ENCODE peak calls at places on chromosomes 13 and 19, in eight cellular contexts. O is GM12865, B is WTC11, A is tibial artery, N is neural crest cell, M is uterus, K is endodermal cell, P is foreskin fibroblast. S is an unnamed sample.

GRCh38 chr13:75326173-75327131 is 155.5 kb downstream of the TBC1D4 start:
- DNase-seq in O (peak), B (no peak), A (no peak), N (no peak), M (no peak), K (peak), P (no peak), S (no peak)

GRCh38 chr19:7575426-7576040 is 20.1 kb upstream of the CAMSAP3 start:
- DNase-seq in O (peak), B (no peak), A (no peak), N (no peak), M (no peak), K (no peak), P (peak), S (no peak)

GRCh38 chr19:57249329-57249728 is 8.9 kb downstream of the ZNF805 start:
- DNase-seq in O (no peak), B (no peak), A (no peak), N (no peak), M (no peak), K (no peak), P (no peak), S (no peak)

GRCh38 chr19:45996933-45997332 is 1.7 kb downstream of the CCDC61 start:
- DNase-seq in O (no peak), B (no peak), A (no peak), N (no peak), M (no peak), K (no peak), P (no peak), S (no peak)

GRCh38 chr13:113441661-113442060 is 11.6 kb downstream of the ADPRHL1 start:
- DNase-seq in O (no peak), B (no peak), A (no peak), N (no peak), M (no peak), K (no peak), P (no peak), S (no peak)

GRCh38 chr13:102651392-102651791 is 43.5 kb downstream of the METTL21C start:
- DNase-seq in O (no peak), B (no peak), A (no peak), N (no peak), M (no peak), K (no peak), P (peak), S (no peak)

GRCh38 chr19:13366529-13367143 is 139.6 kb downstream of the CACNA1A start:
- DNase-seq in O (peak), B (peak), A (no peak), N (peak), M (no peak), K (peak), P (peak), S (no peak)

GRCh38 chr13:93466502-93467036 is 240.0 kb downstream of the GPC6 start:
- DNase-seq in O (no peak), B (no peak), A (no peak), N (no peak), M (no peak), K (no peak), P (peak), S (no peak)

GRCh38 chr19:10577951-10578350 is 9.2 kb downstream of the AP1M2 start:
- DNase-seq in O (no peak), B (no peak), A (no peak), N (no peak), M (no peak), K (no peak), P (no peak), S (no peak)

DNA sequence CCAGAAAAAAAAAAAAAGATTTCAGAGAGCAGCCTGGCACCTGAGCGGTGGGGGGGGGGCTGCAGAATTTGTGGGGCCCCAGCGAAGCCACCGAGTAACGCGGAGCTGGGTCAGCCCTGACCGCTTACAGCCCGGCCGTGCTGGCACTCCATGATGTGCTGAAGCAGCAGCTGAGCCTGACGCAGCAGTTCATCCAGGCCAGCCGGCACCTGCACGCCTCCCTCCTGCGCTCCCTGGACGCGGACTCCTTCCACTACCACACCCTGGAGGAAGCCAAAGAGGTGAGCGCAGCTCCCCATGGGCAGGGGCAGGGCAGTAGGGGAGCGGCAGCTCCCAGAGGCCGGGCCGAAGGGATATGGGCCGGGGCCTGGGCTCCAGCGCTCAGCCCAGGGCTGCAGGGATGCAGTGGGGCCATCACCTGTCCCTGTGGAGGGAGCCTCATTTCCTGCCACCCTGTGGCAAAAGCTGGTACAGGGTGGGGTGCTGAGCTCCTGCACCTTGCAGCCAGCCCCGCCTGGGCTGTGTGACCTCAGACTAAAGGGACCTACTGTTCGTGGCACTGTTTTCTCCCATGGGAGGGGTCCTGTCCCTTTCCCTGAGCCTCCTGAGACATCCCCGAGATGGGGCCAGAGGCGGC is 18.3 kb downstream of the C19orf44 start:
- DNase-seq in O (no peak), B (peak), A (no peak), N (no peak), M (no peak), K (peak), P (no peak), S (no peak)
- TF ChIP-seq CTCF in O (no peak), B (no peak), A (no peak), N (no peak), M (no peak), K (peak), P (no peak), S (no peak)

DNA sequence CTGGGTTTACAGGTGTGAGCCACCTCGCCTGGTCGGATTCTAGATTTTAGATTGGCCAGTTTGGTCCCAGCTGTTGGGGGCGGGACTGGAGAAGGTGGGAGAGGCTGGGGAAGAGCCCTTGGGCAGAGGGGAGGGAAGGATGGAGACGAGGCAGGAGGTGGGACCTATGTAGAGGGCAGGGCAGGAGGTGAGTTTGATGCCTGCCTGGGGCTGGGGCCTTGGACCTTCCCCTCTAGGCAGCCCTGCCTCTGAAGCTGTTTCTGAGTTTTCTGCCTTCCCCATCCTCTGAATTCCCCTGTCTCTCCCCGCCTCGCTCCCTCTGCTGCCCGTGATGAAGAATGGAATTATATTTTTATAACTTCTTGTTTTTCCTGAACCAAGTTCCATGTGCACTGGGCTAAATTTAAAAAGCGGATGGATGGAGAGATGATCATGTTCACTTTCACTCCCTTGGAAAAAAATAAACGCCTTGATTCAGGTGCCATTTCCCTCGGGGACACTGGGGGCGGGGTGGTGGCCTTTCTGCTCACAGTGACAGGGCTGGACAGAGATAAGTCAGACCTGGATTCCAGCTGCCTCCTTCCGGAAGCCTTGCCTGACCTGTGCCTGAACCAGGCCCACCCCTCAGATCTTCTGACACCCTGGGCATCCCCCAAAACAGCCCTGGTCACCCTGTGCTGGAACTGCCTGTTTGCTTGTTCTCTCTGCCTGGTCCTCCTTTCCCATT is 16.5 kb upstream of the TNFAIP8L1 start:
- DNase-seq in O (no peak), B (peak), A (no peak), N (no peak), M (no peak), K (peak), P (no peak), S (no peak)
- TF ChIP-seq CTCF in O (no peak), B (no peak), A (no peak), N (no peak), M (no peak), K (peak), P (no peak), S (no peak)

GRCh38 chr19:34359954-34360315 is 5.1 kb upstream of the GPI start:
- DNase-seq in O (no peak), B (no peak), A (no peak), N (no peak), M (no peak), K (no peak), P (no peak), S (no peak)

GRCh38 chr19:34360354-34360909 is 4.6 kb upstream of the GPI start:
- DNase-seq in O (no peak), B (no peak), A (no peak), N (no peak), M (no peak), K (no peak), P (no peak), S (no peak)

GRCh38 chr19:34357431-34357830 is 7.6 kb upstream of the GPI start:
- DNase-seq in O (no peak), B (no peak), A (no peak), N (no peak), M (no peak), K (no peak), P (no peak), S (no peak)

GRCh38 chr19:34356875-34357274 is 8.1 kb upstream of the GPI start:
- DNase-seq in O (no peak), B (no peak), A (no peak), N (no peak), M (no peak), K (no peak), P (no peak), S (no peak)

GRCh38 chr19:34359140-34359953 is 5.6 kb upstream of the GPI start:
- DNase-seq in O (peak), B (peak), A (peak), N (peak), M (peak), K (peak), P (peak), S (peak)
- TF ChIP-seq CTCF in O (peak), B (no peak), A (peak), N (peak), M (peak), K (peak), P (peak), S (no peak)

DNA sequence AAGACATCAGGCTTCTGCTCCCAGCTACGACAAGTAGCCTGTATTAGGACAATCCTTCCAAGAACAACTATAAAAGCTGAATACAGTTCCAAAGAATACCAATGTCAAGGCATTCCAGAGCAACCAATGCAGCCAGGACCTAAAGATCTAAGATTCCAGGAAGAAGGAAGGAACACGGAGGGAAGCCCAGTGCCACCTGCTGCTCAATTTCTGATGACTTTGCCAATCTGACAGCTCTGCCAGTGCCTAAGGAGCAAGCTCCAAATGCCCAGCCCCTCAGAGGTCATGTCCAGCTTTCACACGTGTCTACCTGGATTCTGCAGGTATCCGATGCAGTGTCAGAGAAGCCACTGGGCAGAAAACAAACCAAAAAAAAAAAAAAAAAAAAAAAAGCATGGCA is 164.4 kb downstream of the IRS2 start:
- DNase-seq in O (no peak), B (no peak), A (no peak), N (no peak), M (no peak), K (no peak), P (no peak), S (no peak)
- TF ChIP-seq CTCF in O (no peak), B (no peak), A (no peak), N (no peak), M (no peak), K (no peak), P (no peak), S (no peak)

GRCh38 chr13:26253262-26253786 is 605 bp upstream of the CDK8 start:
- DNase-seq in O (no peak), B (no peak), A (no peak), N (no peak), M (peak), K (no peak), P (no peak), S (no peak)

GRCh38 chr13:26254583-26255102 is 714 bp downstream of the CDK8 start:
- DNase-seq in O (peak), B (peak), A (peak), N (peak), M (peak), K (peak), P (peak), S (peak)

GRCh38 chr13:26257049-26257448 is 3.1 kb downstream of the CDK8 start:
- DNase-seq in O (peak), B (no peak), A (no peak), N (no peak), M (no peak), K (no peak), P (no peak), S (no peak)

GRCh38 chr13:26253787-26254582 is at the start of gene CDK8:
- DNase-seq in O (peak), B (peak), A (peak), N (peak), M (peak), K (peak), P (peak), S (peak)

GRCh38 chr13:26255717-26256277 is 1.9 kb downstream of the CDK8 start:
- DNase-seq in O (peak), B (no peak), A (no peak), N (no peak), M (no peak), K (no peak), P (no peak), S (no peak)
- TF ChIP-seq CTCF in O (peak), B (no peak), A (no peak), N (peak), M (peak), K (peak), P (peak), S (no peak)

S was measured in activated B cell treated with CpG ODN at 0.5 μM for 24 hours.